ENCODE peak calls at places on chromosome 6, in six cellular contexts. D, H, S, R, M and W are unnamed samples.

GRCh38 chr6:78864957-78865356 is 2.4 kb upstream of the IRAK1BP1 start:
- DNase-seq in H (no peak), D (no peak), S (no peak), M (no peak), R (no peak), W (no peak)

GRCh38 chr6:151690768-151691562 is 116.5 kb upstream of the ESR1 start:
- DNase-seq in H (no peak), D (no peak), M (no peak), R (no peak), S (no peak), W (no peak)

GRCh38 chr6:105763866-105764265 is 322.3 kb upstream of the PRDM1 start:
- DNase-seq in S (no peak), H (no peak), M (no peak), D (no peak), R (no peak), W (no peak)

GRCh38 chr6:121890307-121890910 is 455.0 kb downstream of the GJA1 start:
- DNase-seq in H (peak; percentile 40), R (no peak), S (peak; percentile 64), D (no peak), M (no peak), W (no peak)

GRCh38 chr6:36656441-36656840 is 22.1 kb upstream of the CDKN1A start:
- DNase-seq in S (no peak), D (no peak), M (peak; percentile 77), R (no peak), H (no peak), W (no peak)

GRCh38 chr6:151962246-151962846 is 154.9 kb downstream of the ESR1 start:
- DNase-seq in H (no peak), M (no peak), S (no peak), D (no peak), R (no peak), W (no peak)

GRCh38 chr6:1013656-1014430 is 298.1 kb upstream of the FOXQ1 start:
- DNase-seq in M (no peak), D (no peak), H (no peak), R (no peak), S (peak; percentile 11), W (no peak)

GRCh38 chr6:167791780-167792478 is 34.8 kb upstream of the AFDN start:
- DNase-seq in S (no peak), M (no peak), R (no peak), H (no peak), D (no peak), W (no peak)

GRCh38 chr6:41074692-41075436 is 2.1 kb downstream of the NFYA start:
- DNase-seq in M (no peak), D (peak; percentile 20), R (no peak), S (no peak), H (no peak), W (no peak)

GRCh38 chr6:54335871-54336270 is 27.6 kb downstream of the TINAG start:
- DNase-seq in D (peak; percentile 99), H (no peak), M (peak; percentile 66), R (no peak), S (peak; percentile 93), W (no peak)

GRCh38 chr6:128339635-128340436 is 180.6 kb downstream of the PTPRK start:
- DNase-seq in H (no peak), R (no peak), M (no peak), D (peak; percentile 74), S (peak; percentile 81), W (no peak)

GRCh38 chr6:35086282-35086632 is 54.9 kb downstream of the TCP11 start:
- DNase-seq in M (no peak), H (peak; percentile 17), S (no peak), D (no peak), R (no peak), W (no peak)

GRCh38 chr6:111988926-111989325 is 65.0 kb upstream of the CCN6 start:
- DNase-seq in R (no peak), M (no peak), S (no peak), D (no peak), H (no peak), W (no peak)

GRCh38 chr6:13400772-13401171 is 72.4 kb upstream of the TBC1D7 start:
- DNase-seq in H (no peak), S (no peak), M (no peak), D (no peak), R (no peak), W (no peak)

GRCh38 chr6:155417454-155417853 is 38.2 kb downstream of the NOX3 start:
- DNase-seq in D (peak; percentile 16), H (no peak), M (no peak), R (no peak), S (peak; percentile 26), W (no peak)
- H3K9ac ChIP-seq in D (no peak overlapping the region), H (no peak overlapping the region), M (no peak overlapping the region), R (no peak overlapping the region), S (peak overlapping the region; percentile 70), W (no peak overlapping the region)

DNA sequence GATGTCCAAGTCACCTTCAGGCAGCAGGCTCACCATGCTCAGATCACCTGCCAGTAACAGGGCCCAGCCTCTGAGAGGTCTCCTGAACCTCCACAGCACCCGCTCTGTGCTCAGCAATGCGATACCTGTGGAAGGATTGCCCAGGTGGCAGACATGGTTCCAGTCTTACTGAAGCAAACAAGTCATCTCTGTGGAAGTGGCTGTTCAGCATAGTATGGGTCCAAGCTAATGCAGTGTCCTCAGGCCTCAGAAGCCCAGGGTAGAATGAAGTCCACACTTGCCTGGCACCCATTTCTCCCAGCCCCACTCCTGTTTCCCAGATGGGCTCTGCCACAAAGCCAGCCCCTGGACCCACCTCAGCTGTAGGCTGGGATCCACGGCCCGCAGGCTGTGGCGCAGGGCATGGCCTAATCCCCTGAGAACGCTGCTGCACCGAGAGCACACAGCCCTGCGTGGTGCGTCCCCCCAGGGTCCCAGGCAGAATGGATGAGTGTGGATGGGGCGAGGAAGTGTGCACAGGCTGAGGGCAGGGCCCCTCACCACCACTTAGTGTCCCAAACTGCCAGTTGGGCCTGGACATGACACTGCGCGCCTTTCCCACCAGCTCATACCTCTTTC is 101.1 kb downstream of the PXDC1 start:
- DNase-seq in M (no peak), S (no peak), H (no peak), R (no peak), D (no peak), W (no peak)
- H4K91ac ChIP-seq in M (no peak overlapping the region), S (no peak overlapping the region), H (no peak overlapping the region), R (no peak overlapping the region), D (no peak overlapping the region), W (peak overlapping the region; percentile 11)

GRCh38 chr6:33317668-33318425 is at the start of gene ZBTB22:
- DNase-seq in R (peak; percentile 95), H (peak; percentile 98), D (peak; percentile 99), M (peak; percentile 99), S (peak; percentile 100), W (peak; percentile 100)
- H2BK5ac ChIP-seq in R (peak within 1 kb of the TSS; percentile 64), H (no peak within 1 kb of the TSS), D (peak within 1 kb of the TSS; percentile 97), M (peak within 1 kb of the TSS; percentile 38), S (peak within 1 kb of the TSS; percentile 58), W (no peak within 1 kb of the TSS)

GRCh38 chr6:57174511-57174907 is 2.4 kb downstream of the BAG2 start:
- DNase-seq in D (no peak), R (no peak), M (no peak), H (no peak), S (no peak), W (no peak)
- H3K9ac ChIP-seq in D (peak overlapping the region; percentile 97), R (no peak overlapping the region), M (no peak overlapping the region), H (no peak overlapping the region), S (peak overlapping the region; percentile 99), W (no peak overlapping the region)

DNA sequence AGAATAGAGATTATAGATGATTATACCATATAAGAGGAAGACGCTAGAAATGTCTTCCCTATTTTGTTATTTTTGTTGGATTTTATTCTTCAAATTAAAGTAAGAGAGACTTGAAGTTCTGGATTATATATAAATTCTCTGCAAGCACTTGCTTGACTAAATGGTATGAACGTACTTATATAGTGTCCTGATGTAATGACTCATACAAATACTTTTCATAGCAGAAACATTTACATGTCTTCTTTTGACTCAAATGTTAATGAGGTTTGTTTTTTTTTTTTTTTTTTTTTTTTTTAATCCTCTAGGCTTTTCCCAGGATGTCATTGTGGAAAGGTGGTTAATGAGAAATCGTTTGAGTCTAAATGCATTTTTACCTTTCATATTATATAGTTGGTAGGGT is 55.0 kb downstream of the PDE7B start:
- DNase-seq in S (peak; percentile 37), M (no peak), R (no peak), D (peak; percentile 79), H (no peak), W (no peak)
- H4K91ac ChIP-seq in S (no peak overlapping the region), M (no peak overlapping the region), R (no peak overlapping the region), D (peak overlapping the region; percentile 64), H (no peak overlapping the region), W (no peak overlapping the region)

DNA sequence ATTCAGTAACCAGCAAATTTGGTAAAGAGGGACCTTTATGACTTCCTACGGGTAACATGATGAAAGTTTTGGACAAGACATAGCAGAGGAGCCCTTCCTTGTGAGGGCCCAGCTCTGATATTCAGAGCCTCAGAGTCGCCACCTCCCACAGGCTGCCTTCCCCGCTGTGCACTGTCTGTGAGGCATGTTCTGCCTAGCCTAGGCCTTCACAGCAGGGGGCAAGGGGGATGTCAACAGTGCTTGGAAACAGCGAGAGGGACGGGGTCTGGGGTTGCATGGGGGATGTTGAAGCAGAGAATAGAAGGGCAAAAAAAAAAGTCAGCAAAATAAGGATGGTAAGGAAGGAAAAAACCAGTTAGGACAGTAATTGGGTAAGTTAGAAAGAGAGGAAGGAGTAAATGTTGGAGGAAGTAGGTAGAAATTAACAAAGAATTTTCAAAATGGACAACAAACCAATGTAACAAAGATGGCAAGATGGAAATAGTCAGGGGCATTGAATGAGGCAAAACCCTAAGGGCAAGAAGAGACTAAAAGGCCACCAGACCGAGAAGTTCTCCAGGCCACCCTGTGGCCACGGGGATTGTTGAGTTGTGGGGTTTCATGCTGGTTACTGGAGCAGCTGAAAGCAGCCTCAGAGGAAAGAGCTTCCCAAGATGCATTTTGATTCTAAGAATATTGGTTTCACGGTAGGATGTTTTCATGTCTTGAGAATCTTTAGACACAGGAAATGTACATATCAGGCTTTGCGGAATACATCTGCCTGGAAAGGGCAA is 139.8 kb downstream of the LY86 start:
- DNase-seq in R (no peak), D (no peak), M (no peak), H (no peak), S (no peak), W (no peak)
- H2BK5ac ChIP-seq in R (peak overlapping the region; percentile 17), D (no peak overlapping the region), M (no peak overlapping the region), H (no peak overlapping the region), S (no peak overlapping the region), W (no peak overlapping the region)

GRCh38 chr6:130020106-130020851 is 1.9 kb downstream of the L3MBTL3 start:
- DNase-seq in R (no peak), D (no peak), M (no peak), S (peak; percentile 39), H (no peak), W (peak; percentile 12)

GRCh38 chr6:130020892-130021483 is 2.6 kb downstream of the L3MBTL3 start:
- DNase-seq in D (peak; percentile 95), S (peak; percentile 95), H (peak; percentile 77), M (peak; percentile 87), R (peak; percentile 51), W (peak; percentile 76)

GRCh38 chr6:130018292-130018829 is at the start of gene L3MBTL3:
- DNase-seq in H (peak; percentile 89), S (peak; percentile 91), R (peak; percentile 29), M (peak; percentile 86), D (peak; percentile 83), W (peak; percentile 82)

GRCh38 chr6:130018830-130019795 is 732 bp downstream of the L3MBTL3 start:
- DNase-seq in D (peak; percentile 37), H (peak; percentile 43), R (no peak), M (peak; percentile 21), S (peak; percentile 66), W (peak; percentile 33)

DNA sequence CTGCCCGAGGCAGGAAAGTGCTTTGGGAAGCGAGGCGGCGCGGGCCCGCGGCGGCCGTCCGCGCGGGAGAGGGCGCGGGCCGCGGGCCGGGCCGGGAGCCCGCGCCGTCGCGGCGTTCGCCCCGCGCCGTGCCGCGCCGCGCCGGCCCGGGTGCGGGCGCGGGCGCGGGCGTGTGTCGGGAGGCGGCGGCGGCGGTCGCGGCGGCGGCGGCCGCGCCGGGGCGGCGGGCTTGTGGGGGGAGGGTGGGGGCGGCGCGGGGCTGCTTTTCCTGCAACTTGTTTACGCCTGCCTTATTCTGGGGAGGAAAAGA is 1.4 kb downstream of the L3MBTL3 start:
- DNase-seq in S (no peak), H (no peak), M (no peak), R (no peak), D (no peak), W (no peak)
- H3K9ac ChIP-seq in S (peak overlapping the region; percentile 75), H (peak overlapping the region; percentile 55), M (peak overlapping the region; percentile 96), R (peak overlapping the region; percentile 77), D (peak overlapping the region; percentile 62), W (peak overlapping the region; percentile 68)